ENCODE peak calls at places on chromosomes 2 and 18, in eight cellular contexts. S is body of pancreas, I is heart right ventricle, L is mesenteric fat pad, J is NCI-H1417, H is adrenal gland, O is NCI-H460, Q is HEK293T. N is an unnamed sample.

GRCh38 chr2:44203542-44203941 is 34.9 kb downstream of the PPM1B start:
- DNase-seq in S (no peak), L (no peak), H (no peak), I (no peak), Q (no peak), O (no peak), J (no peak), N (no peak)

GRCh38 chr2:80546766-80547165 is 242.2 kb upstream of the LRRTM1 start:
- DNase-seq in I (no peak), S (no peak), O (no peak), Q (no peak), L (no peak), J (no peak), H (no peak), N (no peak)

GRCh38 chr18:51398104-51398503 is 200.6 kb upstream of the MEX3C start:
- DNase-seq in I (no peak), Q (no peak), J (no peak), L (no peak), O (no peak), S (no peak), H (peak; percentile 24), N (no peak)

GRCh38 chr18:64410685-64411084 is 261.8 kb upstream of the LINC00305 start:
- DNase-seq in J (no peak), L (no peak), I (no peak), S (no peak), H (no peak), O (no peak), Q (no peak), N (no peak)

GRCh38 chr2:41204315-41204714 is 752.4 kb upstream of the SLC8A1 start:
- DNase-seq in H (no peak), L (no peak), O (no peak), J (no peak), I (no peak), Q (no peak), S (no peak), N (no peak)

GRCh38 chr2:169081551-169081950 is 12.2 kb downstream of the DHRS9 start:
- DNase-seq in J (no peak), I (no peak), L (no peak), S (no peak), Q (no peak), O (no peak), H (no peak), N (no peak)

GRCh38 chr2:209145941-209146681 is 277.7 kb upstream of the MAP2 start:
- DNase-seq in O (no peak), I (no peak), L (no peak), H (no peak), Q (no peak), J (no peak), S (no peak), N (no peak)

GRCh38 chr2:201795608-201796477 is 10.5 kb upstream of the CDK15 start:
- DNase-seq in O (peak; percentile 61), L (no peak), Q (peak; percentile 72), I (peak; percentile 4), H (peak; percentile 22), J (peak; percentile 58), S (no peak), N (no peak)

GRCh38 chr18:12768622-12769021 is 65.8 kb downstream of the PSMG2 start:
- DNase-seq in J (no peak), Q (no peak), O (no peak), S (no peak), H (no peak), I (no peak), L (peak; percentile 14), N (no peak)

GRCh38 chr2:10214179-10214578 is 88.5 kb upstream of the HPCAL1 start:
- DNase-seq in Q (no peak), I (no peak), O (no peak), H (no peak), J (no peak), S (no peak), L (no peak), N (no peak)

N was measured in activated naive CD4-positive, alpha-beta T cell.